ENCODE peak calls at places on chromosomes 11 and 22, in four cellular contexts. E, L, Z and T are unnamed samples. For H3K4me1, the result is how much of the 10 kb centered on the place peaks cover.

GRCh38 chr11:70680781-70681281 is 282.5 kb downstream of the CTTN start:
- DNase-seq in E (peak), L (no peak), Z (no peak), T (no peak)

GRCh38 chr11:24747275-24748251 is 250.7 kb downstream of the LUZP2 start:
- DNase-seq in E (no peak), L (no peak), Z (no peak), T (no peak)

GRCh38 chr11:73980001-73980960 is 2.4 kb downstream of the UCP2 start:
- DNase-seq in E (peak), L (no peak), Z (peak), T (peak)

GRCh38 chr11:47177229-47177845 is 658 bp upstream of the ARFGAP2 start:
- DNase-seq in E (no peak), L (peak), Z (peak), T (peak)

GRCh38 chr11:29447821-29448220 is 569.0 kb downstream of the KCNA4 start:
- DNase-seq in E (no peak), L (no peak), Z (no peak), T (no peak)

GRCh38 chr22:46726066-46726985 is 11.7 kb downstream of the CERK start:
- DNase-seq in E (no peak), L (no peak), Z (no peak), T (no peak)

GRCh38 chr11:61122761-61123160 is 20.5 kb downstream of the CD5 start:
- DNase-seq in E (no peak), L (no peak), Z (no peak), T (no peak)

GRCh38 chr11:16393335-16393734 is 37.0 kb upstream of the SOX6 start:
- DNase-seq in E (no peak), L (no peak), Z (no peak), T (no peak)

GRCh38 chr11:86861810-86862209 is 61.5 kb downstream of the PRSS23 start:
- DNase-seq in E (no peak), L (no peak), Z (no peak), T (no peak)

GRCh38 chr11:8083088-8083395 is 2.0 kb downstream of the TUB start:
- DNase-seq in E (peak), L (no peak), Z (no peak), T (no peak)
- H3K4me3 ChIP-seq in E (no peak), L (no peak), Z (no peak), T (peak)

GRCh38 chr22:42938976-42939375 is 76.0 kb downstream of the PACSIN2 start:
- DNase-seq in E (no peak), L (no peak), Z (no peak), T (no peak)
- TF ChIP-seq POLR2AphosphoS5 in E (no peak), L (no peak), Z (no peak), T (no peak)

DNA sequence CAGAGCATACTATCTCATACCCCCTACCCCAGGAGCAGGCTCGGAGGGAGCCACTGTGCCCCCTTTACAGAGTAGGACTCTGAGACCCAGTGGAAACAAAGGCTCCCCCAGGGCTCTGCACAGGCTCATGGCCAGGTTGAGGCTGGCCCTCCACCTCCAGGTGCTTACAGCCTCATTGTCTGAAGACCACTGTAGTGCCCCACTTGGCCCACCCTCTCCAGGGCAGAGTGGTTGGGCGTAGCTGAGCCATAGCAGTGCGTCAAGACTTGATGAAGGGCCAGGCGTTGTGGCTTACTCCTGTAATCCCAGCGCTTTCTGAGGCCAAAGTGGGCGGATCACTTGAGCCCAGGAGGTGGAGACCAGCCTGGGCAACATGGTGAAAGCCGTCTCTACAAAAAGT is 1.7 kb downstream of the ANKRD13D start:
- DNase-seq in E (peak), L (no peak), Z (no peak), T (no peak)
- H3K4me1 ChIP-seq in E (under half), L (under half), Z (under half), T (under half)

GRCh38 chr11:114083256-114084252 is 24.0 kb downstream of the ZBTB16 start:
- DNase-seq in E (no peak), L (no peak), Z (no peak), T (no peak)
- H3K4me3 ChIP-seq in E (peak), L (no peak), Z (no peak), T (no peak)